ENCODE peak calls at places on chromosomes 11 and 22, in ten cellular contexts. One of them, this sample, is unnamed. For H3K4me1, the result is how much of the 10 kb centered on the place peaks cover.

GRCh38 chr11:123137496-123138270 is 57.4 kb downstream of the CLMP start:
- DNase-seq in aorta: peak
- DNase-seq in naive thymus-derived CD4-positive, alpha-beta T cell: no peak
- DNase-seq in effector memory CD4-positive, alpha-beta T cell: no peak
- DNase-seq in mammary epithelial cell: no peak
- DNase-seq in psoas muscle: peak
- DNase-seq in adipocyte: peak
- DNase-seq in iPS DF 6.9: peak
- DNase-seq in ascending aorta: peak
- DNase-seq in left ventricle myocardium inferior: peak
- DNase-seq in this sample: no peak

GRCh38 chr11:2342981-2343380 is 34.1 kb upstream of the CD81 start:
- DNase-seq in aorta: no peak
- DNase-seq in naive thymus-derived CD4-positive, alpha-beta T cell: no peak
- DNase-seq in effector memory CD4-positive, alpha-beta T cell: no peak
- DNase-seq in mammary epithelial cell: peak
- DNase-seq in psoas muscle: no peak
- DNase-seq in adipocyte: no peak
- DNase-seq in iPS DF 6.9: no peak
- DNase-seq in ascending aorta: no peak
- DNase-seq in left ventricle myocardium inferior: no peak
- DNase-seq in this sample: no peak

GRCh38 chr11:122202161-122202950 is 86.3 kb upstream of the BLID start:
- DNase-seq in aorta: no peak
- DNase-seq in naive thymus-derived CD4-positive, alpha-beta T cell: no peak
- DNase-seq in effector memory CD4-positive, alpha-beta T cell: no peak
- DNase-seq in mammary epithelial cell: peak
- DNase-seq in psoas muscle: no peak
- DNase-seq in adipocyte: peak
- DNase-seq in iPS DF 6.9: no peak
- DNase-seq in ascending aorta: no peak
- DNase-seq in left ventricle myocardium inferior: no peak
- DNase-seq in this sample: no peak

GRCh38 chr22:37000676-37001534 is 18.3 kb downstream of the TST start:
- DNase-seq in aorta: no peak
- DNase-seq in naive thymus-derived CD4-positive, alpha-beta T cell: no peak
- DNase-seq in effector memory CD4-positive, alpha-beta T cell: no peak
- DNase-seq in mammary epithelial cell: no peak
- DNase-seq in psoas muscle: no peak
- DNase-seq in adipocyte: no peak
- DNase-seq in iPS DF 6.9: no peak
- DNase-seq in ascending aorta: no peak
- DNase-seq in left ventricle myocardium inferior: no peak
- DNase-seq in this sample: no peak

GRCh38 chr11:84097186-84097585 is 811.0 kb upstream of the CCDC90B start:
- DNase-seq in aorta: no peak
- DNase-seq in naive thymus-derived CD4-positive, alpha-beta T cell: no peak
- DNase-seq in effector memory CD4-positive, alpha-beta T cell: no peak
- DNase-seq in mammary epithelial cell: no peak
- DNase-seq in psoas muscle: no peak
- DNase-seq in adipocyte: no peak
- DNase-seq in iPS DF 6.9: no peak
- DNase-seq in ascending aorta: no peak
- DNase-seq in left ventricle myocardium inferior: no peak
- DNase-seq in this sample: no peak

GRCh38 chr11:27861706-27862430 is 161.6 kb upstream of the BDNF start:
- DNase-seq in aorta: no peak
- DNase-seq in naive thymus-derived CD4-positive, alpha-beta T cell: no peak
- DNase-seq in effector memory CD4-positive, alpha-beta T cell: no peak
- DNase-seq in mammary epithelial cell: peak
- DNase-seq in psoas muscle: no peak
- DNase-seq in adipocyte: peak
- DNase-seq in iPS DF 6.9: no peak
- DNase-seq in ascending aorta: no peak
- DNase-seq in left ventricle myocardium inferior: no peak
- DNase-seq in this sample: no peak

GRCh38 chr22:35172452-35172851 is 84.8 kb upstream of the HMGXB4 start:
- DNase-seq in aorta: no peak
- DNase-seq in naive thymus-derived CD4-positive, alpha-beta T cell: no peak
- DNase-seq in effector memory CD4-positive, alpha-beta T cell: no peak
- DNase-seq in mammary epithelial cell: no peak
- DNase-seq in psoas muscle: no peak
- DNase-seq in adipocyte: no peak
- DNase-seq in iPS DF 6.9: no peak
- DNase-seq in ascending aorta: no peak
- DNase-seq in left ventricle myocardium inferior: no peak
- DNase-seq in this sample: no peak

GRCh38 chr22:26846645-26847044 is 189.3 kb downstream of the MIAT start:
- DNase-seq in aorta: no peak
- DNase-seq in naive thymus-derived CD4-positive, alpha-beta T cell: no peak
- DNase-seq in effector memory CD4-positive, alpha-beta T cell: no peak
- DNase-seq in mammary epithelial cell: no peak
- DNase-seq in psoas muscle: no peak
- DNase-seq in adipocyte: no peak
- DNase-seq in iPS DF 6.9: no peak
- DNase-seq in ascending aorta: no peak
- DNase-seq in left ventricle myocardium inferior: no peak
- DNase-seq in this sample: no peak

GRCh38 chr11:67024410-67024809 is 1.5 kb downstream of the SYT12 start:
- DNase-seq in aorta: no peak
- DNase-seq in naive thymus-derived CD4-positive, alpha-beta T cell: no peak
- DNase-seq in effector memory CD4-positive, alpha-beta T cell: peak
- DNase-seq in mammary epithelial cell: peak
- DNase-seq in psoas muscle: no peak
- DNase-seq in adipocyte: no peak
- DNase-seq in iPS DF 6.9: no peak
- DNase-seq in ascending aorta: no peak
- DNase-seq in left ventricle myocardium inferior: no peak
- DNase-seq in this sample: peak

GRCh38 chr11:67024966-67025365 is 2.0 kb downstream of the SYT12 start:
- DNase-seq in aorta: no peak
- DNase-seq in naive thymus-derived CD4-positive, alpha-beta T cell: no peak
- DNase-seq in effector memory CD4-positive, alpha-beta T cell: no peak
- DNase-seq in mammary epithelial cell: no peak
- DNase-seq in psoas muscle: no peak
- DNase-seq in adipocyte: no peak
- DNase-seq in iPS DF 6.9: no peak
- DNase-seq in ascending aorta: no peak
- DNase-seq in left ventricle myocardium inferior: no peak
- DNase-seq in this sample: no peak

GRCh38 chr11:67023957-67024353 is 1.0 kb downstream of the SYT12 start:
- DNase-seq in aorta: no peak
- DNase-seq in naive thymus-derived CD4-positive, alpha-beta T cell: no peak
- DNase-seq in effector memory CD4-positive, alpha-beta T cell: no peak
- DNase-seq in mammary epithelial cell: no peak
- DNase-seq in psoas muscle: no peak
- DNase-seq in adipocyte: no peak
- DNase-seq in iPS DF 6.9: no peak
- DNase-seq in ascending aorta: no peak
- DNase-seq in left ventricle myocardium inferior: no peak
- DNase-seq in this sample: no peak

GRCh38 chr11:67022341-67022933 is 497 bp upstream of the SYT12 start:
- DNase-seq in aorta: peak
- DNase-seq in naive thymus-derived CD4-positive, alpha-beta T cell: no peak
- DNase-seq in effector memory CD4-positive, alpha-beta T cell: no peak
- DNase-seq in mammary epithelial cell: peak
- DNase-seq in psoas muscle: peak
- DNase-seq in adipocyte: peak
- DNase-seq in iPS DF 6.9: no peak
- DNase-seq in ascending aorta: no peak
- DNase-seq in left ventricle myocardium inferior: no peak
- DNase-seq in this sample: no peak

DNA sequence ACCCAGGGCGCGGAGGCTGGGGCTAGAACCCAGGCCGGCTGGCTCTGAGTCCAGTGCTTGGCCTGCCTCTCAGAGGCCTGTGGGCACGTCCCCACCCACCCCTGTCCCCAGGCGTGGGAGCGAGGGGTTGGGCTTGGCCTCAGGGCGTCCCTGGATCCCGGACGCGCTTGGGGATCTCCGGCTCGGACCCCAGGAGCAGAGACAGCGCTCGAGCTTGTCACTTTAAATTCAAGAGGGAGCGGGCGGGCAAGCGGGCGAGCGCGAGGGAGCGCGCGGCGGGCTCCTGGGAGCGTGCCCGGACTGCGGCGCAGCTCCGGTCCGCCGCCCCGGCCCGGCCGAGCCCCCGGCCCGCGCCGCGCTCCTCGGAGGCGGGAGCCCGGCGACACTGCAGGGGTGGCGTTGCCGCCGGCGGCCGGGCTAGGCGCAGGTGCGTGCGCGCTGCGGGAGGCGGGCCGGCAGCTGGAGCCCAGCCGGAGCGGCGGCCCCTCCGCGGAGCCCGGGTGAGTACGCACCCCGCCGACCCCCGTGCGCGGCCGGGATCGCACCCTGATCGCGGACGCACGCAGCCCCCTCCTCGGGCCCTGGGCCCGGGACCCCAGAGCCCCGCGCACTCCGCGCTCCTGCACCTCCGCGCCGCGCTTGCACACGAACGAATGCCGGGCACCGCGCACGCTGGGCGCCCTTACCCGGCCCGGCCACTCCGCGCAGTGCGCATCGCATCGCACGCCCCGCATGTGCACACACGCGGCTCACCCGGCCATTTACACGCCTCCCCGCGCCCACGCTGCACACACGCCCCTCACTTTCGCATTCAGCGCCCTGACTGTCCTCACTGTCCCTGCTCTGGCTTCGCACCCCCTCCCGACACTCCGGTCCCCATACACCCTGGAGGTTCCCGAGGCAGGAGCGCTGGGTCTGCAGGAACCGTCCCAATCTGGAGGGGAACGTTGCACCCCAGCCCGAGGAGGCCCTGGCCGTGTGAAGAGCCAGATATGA is at the start of gene SYT12:
- DNase-seq in aorta: no peak
- DNase-seq in naive thymus-derived CD4-positive, alpha-beta T cell: no peak
- DNase-seq in effector memory CD4-positive, alpha-beta T cell: no peak
- DNase-seq in mammary epithelial cell: no peak
- DNase-seq in psoas muscle: no peak
- DNase-seq in adipocyte: peak
- DNase-seq in iPS DF 6.9: no peak
- DNase-seq in ascending aorta: no peak
- DNase-seq in left ventricle myocardium inferior: no peak
- DNase-seq in this sample: no peak
- H3K4me1 ChIP-seq in aorta: under half
- H3K4me1 ChIP-seq in naive thymus-derived CD4-positive, alpha-beta T cell: under half
- H3K4me1 ChIP-seq in effector memory CD4-positive, alpha-beta T cell: under half
- H3K4me1 ChIP-seq in mammary epithelial cell: under half
- H3K4me1 ChIP-seq in psoas muscle: under half
- H3K4me1 ChIP-seq in adipocyte: under half
- H3K4me1 ChIP-seq in iPS DF 6.9: under half
- H3K4me1 ChIP-seq in ascending aorta: under half
- H3K4me1 ChIP-seq in left ventricle myocardium inferior: under half
- H3K4me1 ChIP-seq in this sample: under half

GRCh38 chr22:30307026-30307574 is 17.8 kb upstream of the CASTOR1 start:
- DNase-seq in aorta: peak
- DNase-seq in naive thymus-derived CD4-positive, alpha-beta T cell: no peak
- DNase-seq in effector memory CD4-positive, alpha-beta T cell: no peak
- DNase-seq in mammary epithelial cell: no peak
- DNase-seq in psoas muscle: no peak
- DNase-seq in adipocyte: no peak
- DNase-seq in iPS DF 6.9: no peak
- DNase-seq in ascending aorta: no peak
- DNase-seq in left ventricle myocardium inferior: no peak
- DNase-seq in this sample: no peak

GRCh38 chr22:30305906-30306628 is 16.8 kb upstream of the CASTOR1 start:
- DNase-seq in aorta: no peak
- DNase-seq in naive thymus-derived CD4-positive, alpha-beta T cell: no peak
- DNase-seq in effector memory CD4-positive, alpha-beta T cell: no peak
- DNase-seq in mammary epithelial cell: peak
- DNase-seq in psoas muscle: no peak
- DNase-seq in adipocyte: no peak
- DNase-seq in iPS DF 6.9: no peak
- DNase-seq in ascending aorta: no peak
- DNase-seq in left ventricle myocardium inferior: no peak
- DNase-seq in this sample: peak

GRCh38 chr22:30306629-30307016 is 17.3 kb upstream of the CASTOR1 start:
- DNase-seq in aorta: no peak
- DNase-seq in naive thymus-derived CD4-positive, alpha-beta T cell: no peak
- DNase-seq in effector memory CD4-positive, alpha-beta T cell: no peak
- DNase-seq in mammary epithelial cell: no peak
- DNase-seq in psoas muscle: no peak
- DNase-seq in adipocyte: no peak
- DNase-seq in iPS DF 6.9: no peak
- DNase-seq in ascending aorta: no peak
- DNase-seq in left ventricle myocardium inferior: no peak
- DNase-seq in this sample: peak

GRCh38 chr22:30308518-30309230 is 18.1 kb downstream of the TBC1D10A start:
- DNase-seq in aorta: peak
- DNase-seq in naive thymus-derived CD4-positive, alpha-beta T cell: no peak
- DNase-seq in effector memory CD4-positive, alpha-beta T cell: no peak
- DNase-seq in mammary epithelial cell: peak
- DNase-seq in psoas muscle: no peak
- DNase-seq in adipocyte: no peak
- DNase-seq in iPS DF 6.9: no peak
- DNase-seq in ascending aorta: no peak
- DNase-seq in left ventricle myocardium inferior: no peak
- DNase-seq in this sample: peak

GRCh38 chr22:30308096-30308495 is 18.6 kb downstream of the TBC1D10A start:
- DNase-seq in aorta: peak
- DNase-seq in naive thymus-derived CD4-positive, alpha-beta T cell: no peak
- DNase-seq in effector memory CD4-positive, alpha-beta T cell: no peak
- DNase-seq in mammary epithelial cell: no peak
- DNase-seq in psoas muscle: no peak
- DNase-seq in adipocyte: no peak
- DNase-seq in iPS DF 6.9: no peak
- DNase-seq in ascending aorta: no peak
- DNase-seq in left ventricle myocardium inferior: no peak
- DNase-seq in this sample: no peak
- H3K4me1 ChIP-seq in aorta: under half
- H3K4me1 ChIP-seq in naive thymus-derived CD4-positive, alpha-beta T cell: half or more
- H3K4me1 ChIP-seq in effector memory CD4-positive, alpha-beta T cell: half or more
- H3K4me1 ChIP-seq in mammary epithelial cell: half or more
- H3K4me1 ChIP-seq in psoas muscle: under half
- H3K4me1 ChIP-seq in adipocyte: half or more
- H3K4me1 ChIP-seq in iPS DF 6.9: under half
- H3K4me1 ChIP-seq in ascending aorta: under half
- H3K4me1 ChIP-seq in left ventricle myocardium inferior: half or more
- H3K4me1 ChIP-seq in this sample: half or more

DNA sequence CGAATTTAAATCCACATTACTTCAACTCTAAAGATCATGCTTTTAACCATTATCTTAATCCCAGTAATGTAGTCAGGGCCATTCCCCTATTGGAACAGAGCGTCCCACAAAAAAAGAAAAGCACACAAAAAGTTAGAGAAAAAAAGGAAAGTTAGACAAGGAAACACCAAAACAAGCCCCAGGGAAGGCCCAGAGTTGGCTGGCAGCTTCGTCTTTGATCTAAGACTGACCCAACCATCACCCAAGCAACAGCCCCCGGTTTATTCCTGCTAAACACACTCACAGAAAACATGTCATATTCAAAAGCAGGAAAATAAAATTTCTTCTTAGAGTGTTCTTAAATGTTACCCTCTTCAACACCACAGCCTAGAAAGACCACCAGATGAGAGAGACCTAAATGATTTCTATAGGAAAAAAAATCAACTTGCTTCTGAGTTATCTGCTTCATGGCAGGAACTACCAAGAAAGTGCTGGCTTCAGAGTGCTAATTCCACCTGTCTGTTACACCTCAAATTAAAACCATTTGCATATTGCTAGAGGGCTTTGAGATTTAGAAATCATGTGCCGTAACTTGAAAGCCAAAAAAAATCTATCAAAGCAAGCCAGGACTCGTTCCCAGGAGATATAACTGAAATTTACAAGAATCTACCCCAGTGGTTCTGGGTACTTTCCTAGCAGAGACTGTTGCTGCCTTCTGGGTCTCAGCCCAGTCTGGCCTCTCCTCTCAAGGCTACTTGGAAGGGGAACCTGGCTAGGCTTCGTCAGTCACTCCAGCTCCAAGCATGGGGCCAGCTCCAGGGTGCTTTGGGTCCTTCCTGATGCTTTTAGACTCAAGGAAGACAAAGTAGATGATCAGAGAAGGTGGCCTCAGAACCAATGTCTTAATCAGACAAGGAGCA is 31.2 kb downstream of the POU2AF3 start:
- DNase-seq in aorta: peak
- DNase-seq in naive thymus-derived CD4-positive, alpha-beta T cell: no peak
- DNase-seq in effector memory CD4-positive, alpha-beta T cell: no peak
- DNase-seq in mammary epithelial cell: no peak
- DNase-seq in psoas muscle: peak
- DNase-seq in adipocyte: no peak
- DNase-seq in iPS DF 6.9: no peak
- DNase-seq in ascending aorta: peak
- DNase-seq in left ventricle myocardium inferior: peak
- DNase-seq in this sample: no peak
- H3K4me1 ChIP-seq in aorta: under half
- H3K4me1 ChIP-seq in naive thymus-derived CD4-positive, alpha-beta T cell: under half
- H3K4me1 ChIP-seq in effector memory CD4-positive, alpha-beta T cell: under half
- H3K4me1 ChIP-seq in mammary epithelial cell: under half
- H3K4me1 ChIP-seq in psoas muscle: under half
- H3K4me1 ChIP-seq in adipocyte: under half
- H3K4me1 ChIP-seq in iPS DF 6.9: under half
- H3K4me1 ChIP-seq in ascending aorta: under half
- H3K4me1 ChIP-seq in left ventricle myocardium inferior: under half
- H3K4me1 ChIP-seq in this sample: under half

DNA sequence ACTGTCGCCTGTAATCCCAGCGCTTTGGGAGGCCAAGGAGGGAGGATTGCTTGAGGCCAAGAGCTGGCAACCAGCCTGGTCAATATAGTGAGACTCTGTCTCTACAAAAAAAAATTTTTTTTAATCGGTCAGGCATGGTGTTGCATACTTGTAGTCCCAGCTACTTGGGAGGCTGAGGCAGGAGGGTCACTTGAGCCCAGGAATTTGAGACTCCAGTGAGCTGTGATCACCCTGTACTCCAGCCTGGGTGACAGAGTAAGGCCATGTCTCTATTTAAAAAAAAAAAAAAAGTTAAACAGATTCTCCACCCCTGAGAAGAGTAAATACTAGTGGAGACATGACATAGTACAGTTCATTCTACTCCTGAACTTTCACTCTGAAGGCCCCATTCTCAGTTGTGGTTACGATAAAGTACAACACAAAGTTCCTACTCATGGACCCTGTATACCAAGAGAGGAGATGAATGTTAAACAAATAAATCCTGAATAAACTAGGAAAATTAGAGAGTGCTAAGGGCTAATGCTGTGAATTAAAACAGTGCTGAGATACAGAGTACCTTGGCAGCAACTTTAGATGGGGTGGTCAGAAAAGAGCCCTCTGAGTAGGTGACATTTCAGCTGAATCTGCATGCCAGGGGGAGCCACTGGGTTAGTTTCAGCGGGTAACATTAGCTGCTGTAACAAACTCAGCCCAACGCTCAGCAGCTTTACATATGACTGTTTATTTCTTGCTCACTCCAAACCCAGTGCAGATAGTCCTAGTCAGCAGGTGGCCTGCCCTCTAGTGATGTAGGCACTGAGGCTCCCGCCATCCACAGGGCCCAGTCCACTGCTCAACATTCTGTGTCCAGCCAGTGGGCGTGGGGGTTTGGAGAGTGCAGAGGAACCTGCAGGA is 75.1 kb downstream of the DBX1 start:
- DNase-seq in aorta: no peak
- DNase-seq in naive thymus-derived CD4-positive, alpha-beta T cell: no peak
- DNase-seq in effector memory CD4-positive, alpha-beta T cell: no peak
- DNase-seq in mammary epithelial cell: no peak
- DNase-seq in psoas muscle: no peak
- DNase-seq in adipocyte: no peak
- DNase-seq in iPS DF 6.9: no peak
- DNase-seq in ascending aorta: no peak
- DNase-seq in left ventricle myocardium inferior: no peak
- DNase-seq in this sample: no peak
- H3K4me1 ChIP-seq in aorta: under half
- H3K4me1 ChIP-seq in naive thymus-derived CD4-positive, alpha-beta T cell: under half
- H3K4me1 ChIP-seq in effector memory CD4-positive, alpha-beta T cell: under half
- H3K4me1 ChIP-seq in mammary epithelial cell: under half
- H3K4me1 ChIP-seq in psoas muscle: under half
- H3K4me1 ChIP-seq in adipocyte: under half
- H3K4me1 ChIP-seq in iPS DF 6.9: under half
- H3K4me1 ChIP-seq in ascending aorta: under half
- H3K4me1 ChIP-seq in left ventricle myocardium inferior: under half
- H3K4me1 ChIP-seq in this sample: under half

This sample was measured in OCI-LY7.